ENCODE peak calls at places on chromosomes 3 and 15, in six cellular contexts. One of them, this sample, is unnamed. For H3K4me1, the result is how much of the 10 kb centered on the place peaks cover.

GRCh38 chr3:78734048-78734637 is 1033.7 kb downstream of the ROBO1 start:
- DNase-seq in spleen: no peak
- DNase-seq in H1: no peak
- DNase-seq in IMR-90: peak
- DNase-seq in body of pancreas: no peak
- DNase-seq in adrenal gland: no peak
- DNase-seq in this sample: no peak

GRCh38 chr15:64635486-64635815 is 139.9 kb downstream of the RBPMS2 start:
- DNase-seq in spleen: no peak
- DNase-seq in H1: no peak
- DNase-seq in IMR-90: peak
- DNase-seq in body of pancreas: peak
- DNase-seq in adrenal gland: peak
- DNase-seq in this sample: no peak

GRCh38 chr15:71538181-71538580 is 272.2 kb upstream of the NR2E3 start:
- DNase-seq in IMR-90: peak
- DNase-seq in body of pancreas: no peak
- DNase-seq in adrenal gland: no peak
- DNase-seq in spleen: no peak
- DNase-seq in H1: no peak
- DNase-seq in this sample: no peak

GRCh38 chr15:57867970-57868791 is 161.7 kb downstream of the POLR2M start:
- DNase-seq in spleen: no peak
- DNase-seq in H1: no peak
- DNase-seq in adrenal gland: no peak
- DNase-seq in IMR-90: no peak
- DNase-seq in body of pancreas: no peak
- DNase-seq in this sample: no peak

GRCh38 chr3:10782011-10782410 is 34.0 kb upstream of the SLC6A11 start:
- DNase-seq in adrenal gland: no peak
- DNase-seq in spleen: no peak
- DNase-seq in IMR-90: no peak
- DNase-seq in H1: no peak
- DNase-seq in body of pancreas: no peak
- DNase-seq in this sample: no peak

GRCh38 chr15:39124925-39125625 is 455.8 kb upstream of the THBS1 start:
- DNase-seq in IMR-90: peak
- DNase-seq in adrenal gland: no peak
- DNase-seq in body of pancreas: no peak
- DNase-seq in H1: no peak
- DNase-seq in spleen: no peak
- DNase-seq in this sample: no peak

GRCh38 chr3:79001255-79001654 is 766.5 kb downstream of the ROBO1 start:
- DNase-seq in H1: no peak
- DNase-seq in adrenal gland: no peak
- DNase-seq in spleen: no peak
- DNase-seq in IMR-90: no peak
- DNase-seq in body of pancreas: no peak
- DNase-seq in this sample: no peak

GRCh38 chr15:83207622-83208356 is at the start of gene HDGFL3:
- DNase-seq in spleen: peak
- DNase-seq in IMR-90: peak
- DNase-seq in adrenal gland: peak
- DNase-seq in body of pancreas: peak
- DNase-seq in H1: peak
- DNase-seq in this sample: no peak

GRCh38 chr3:111667621-111668239 is 72.6 kb upstream of the ZBED2 start:
- DNase-seq in IMR-90: peak
- DNase-seq in H1: no peak
- DNase-seq in body of pancreas: peak
- DNase-seq in spleen: peak
- DNase-seq in adrenal gland: peak
- DNase-seq in this sample: peak

DNA sequence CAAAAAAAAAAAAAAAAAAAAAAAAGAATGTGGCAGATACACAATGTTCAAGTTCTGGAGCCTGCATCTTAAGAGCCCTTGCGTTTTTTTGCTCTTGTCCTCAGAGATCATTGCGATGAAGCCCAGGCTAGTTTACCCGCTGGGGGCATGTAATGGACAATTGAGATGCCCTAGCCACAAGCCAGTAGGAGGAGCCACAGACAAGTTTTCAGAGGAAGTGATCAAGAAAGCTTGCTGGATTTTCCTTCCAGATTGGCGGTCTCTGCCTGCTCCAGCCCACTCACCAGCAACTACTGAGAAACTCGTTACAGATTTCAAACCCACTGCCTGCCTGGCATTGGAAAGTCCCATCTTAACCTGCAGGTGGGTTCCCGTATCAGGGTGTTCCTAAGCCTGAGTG is 192.1 kb upstream of the EOMES start:
- DNase-seq in H1: peak
- DNase-seq in adrenal gland: no peak
- DNase-seq in spleen: no peak
- DNase-seq in IMR-90: no peak
- DNase-seq in body of pancreas: peak
- DNase-seq in this sample: no peak
- TF ChIP-seq CTCF in H1: peak
- TF ChIP-seq CTCF in adrenal gland: no peak
- TF ChIP-seq CTCF in spleen: no peak
- TF ChIP-seq CTCF in IMR-90: no peak
- TF ChIP-seq CTCF in body of pancreas: no peak
- TF ChIP-seq CTCF in this sample: no peak

DNA sequence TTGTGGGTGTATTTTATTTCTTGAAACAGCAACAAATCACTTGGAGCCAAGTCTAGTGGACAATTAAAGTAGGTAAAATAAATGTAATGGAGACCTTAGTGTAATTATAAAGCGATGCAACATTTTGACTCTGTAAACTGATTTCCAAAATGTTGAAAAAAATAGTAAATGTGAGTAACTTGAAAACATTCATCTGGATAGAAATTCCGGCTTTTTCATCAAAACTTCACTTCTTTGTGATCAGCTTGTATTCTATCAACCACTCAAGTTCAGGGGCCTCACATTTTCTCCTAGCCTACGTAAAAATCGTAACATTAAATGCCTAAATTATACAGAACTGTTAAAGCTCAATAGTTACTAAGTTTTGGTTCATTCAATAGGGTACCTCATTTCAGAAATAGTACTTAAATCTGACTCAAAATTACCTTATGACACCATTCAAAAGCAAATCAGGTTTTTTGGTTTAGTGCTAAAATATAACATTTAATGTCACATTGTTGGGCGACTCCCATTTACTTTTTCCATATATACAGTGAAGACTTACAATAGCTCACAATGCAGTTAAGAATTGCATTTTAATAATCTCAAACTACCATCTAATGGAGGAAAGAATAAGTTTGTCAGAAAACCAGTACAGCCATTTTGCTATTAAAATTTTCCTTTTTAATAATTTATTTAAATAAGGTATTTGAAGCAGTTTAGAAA is 12.7 kb downstream of the CCNL1 start:
- DNase-seq in IMR-90: no peak
- DNase-seq in spleen: no peak
- DNase-seq in body of pancreas: no peak
- DNase-seq in H1: no peak
- DNase-seq in adrenal gland: no peak
- DNase-seq in this sample: no peak
- TF ChIP-seq POLR2A in IMR-90: peak
- TF ChIP-seq POLR2A in spleen: no peak
- TF ChIP-seq POLR2A in body of pancreas: no peak
- TF ChIP-seq POLR2A in H1: peak
- TF ChIP-seq POLR2A in adrenal gland: no peak
- TF ChIP-seq POLR2A in this sample: no peak

GRCh38 chr3:183769453-183769852 is 55.9 kb downstream of the MAP6D1 start:
- DNase-seq in adrenal gland: no peak
- DNase-seq in H1: no peak
- DNase-seq in IMR-90: no peak
- DNase-seq in spleen: no peak
- DNase-seq in body of pancreas: no peak
- DNase-seq in this sample: no peak

GRCh38 chr3:183766745-183767606 is 58.4 kb downstream of the MAP6D1 start:
- DNase-seq in IMR-90: peak
- DNase-seq in spleen: peak
- DNase-seq in body of pancreas: peak
- DNase-seq in adrenal gland: peak
- DNase-seq in H1: peak
- DNase-seq in this sample: no peak

GRCh38 chr3:183768114-183768513 is 57.3 kb downstream of the MAP6D1 start:
- DNase-seq in H1: no peak
- DNase-seq in spleen: no peak
- DNase-seq in adrenal gland: no peak
- DNase-seq in body of pancreas: no peak
- DNase-seq in IMR-90: no peak
- DNase-seq in this sample: no peak

GRCh38 chr3:183764854-183765731 is 60.3 kb downstream of the MAP6D1 start:
- DNase-seq in body of pancreas: no peak
- DNase-seq in adrenal gland: no peak
- DNase-seq in H1: no peak
- DNase-seq in IMR-90: peak
- DNase-seq in spleen: no peak
- DNase-seq in this sample: no peak

GRCh38 chr3:183766107-183766506 is 59.3 kb downstream of the MAP6D1 start:
- DNase-seq in H1: no peak
- DNase-seq in adrenal gland: no peak
- DNase-seq in IMR-90: no peak
- DNase-seq in body of pancreas: no peak
- DNase-seq in spleen: no peak
- DNase-seq in this sample: no peak
- H3K4me1 ChIP-seq in H1: under half
- H3K4me1 ChIP-seq in adrenal gland: under half
- H3K4me1 ChIP-seq in IMR-90: under half
- H3K4me1 ChIP-seq in body of pancreas: under half
- H3K4me1 ChIP-seq in spleen: under half
- H3K4me1 ChIP-seq in this sample: under half

DNA sequence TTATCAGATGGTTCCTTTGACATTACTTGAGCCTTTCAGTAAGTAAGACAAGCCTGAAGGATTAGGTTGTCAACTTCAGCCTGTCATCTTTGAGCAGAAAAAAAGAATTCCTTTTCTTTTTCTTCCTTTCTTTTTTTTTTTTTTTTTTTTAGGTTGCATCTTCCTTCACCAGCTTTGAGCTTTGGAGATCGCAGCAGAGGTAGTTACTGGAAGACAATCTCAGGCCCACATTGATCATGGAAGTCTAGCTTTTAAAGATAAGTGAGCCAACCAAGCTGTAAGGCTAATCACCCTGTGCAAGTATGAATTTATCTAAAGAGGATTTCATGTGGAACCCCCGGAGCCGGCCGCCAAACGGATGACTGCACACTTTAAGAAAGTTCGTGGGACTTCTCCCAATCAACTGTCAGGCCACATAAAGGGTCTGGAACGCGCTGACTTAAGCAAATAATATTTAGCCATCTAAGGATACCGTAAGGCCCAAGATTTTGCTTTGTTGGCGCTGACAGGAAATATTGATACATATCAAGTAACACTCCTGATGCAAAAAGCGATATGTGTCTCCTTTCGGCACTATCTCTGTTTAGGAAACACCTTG is 1040.0 kb upstream of the NR2F2 start:
- DNase-seq in IMR-90: no peak
- DNase-seq in body of pancreas: no peak
- DNase-seq in adrenal gland: no peak
- DNase-seq in spleen: no peak
- DNase-seq in H1: no peak
- DNase-seq in this sample: no peak
- TF ChIP-seq CTCF in IMR-90: no peak
- TF ChIP-seq CTCF in body of pancreas: no peak
- TF ChIP-seq CTCF in adrenal gland: no peak
- TF ChIP-seq CTCF in spleen: no peak
- TF ChIP-seq CTCF in H1: no peak
- TF ChIP-seq CTCF in this sample: no peak

GRCh38 chr15:80152180-80152895 is 461 bp upstream of the FAH start:
- DNase-seq in IMR-90: peak
- DNase-seq in body of pancreas: peak
- DNase-seq in H1: peak
- DNase-seq in spleen: peak
- DNase-seq in adrenal gland: peak
- DNase-seq in this sample: peak

GRCh38 chr15:80154336-80154735 is 1.5 kb downstream of the FAH start:
- DNase-seq in body of pancreas: no peak
- DNase-seq in H1: no peak
- DNase-seq in spleen: no peak
- DNase-seq in adrenal gland: peak
- DNase-seq in IMR-90: peak
- DNase-seq in this sample: no peak

GRCh38 chr15:80153900-80154299 is 1.1 kb downstream of the FAH start:
- DNase-seq in spleen: no peak
- DNase-seq in H1: no peak
- DNase-seq in adrenal gland: no peak
- DNase-seq in body of pancreas: no peak
- DNase-seq in IMR-90: peak
- DNase-seq in this sample: no peak

GRCh38 chr15:80151576-80151975 is 1.2 kb upstream of the FAH start:
- DNase-seq in body of pancreas: no peak
- DNase-seq in spleen: no peak
- DNase-seq in H1: no peak
- DNase-seq in IMR-90: no peak
- DNase-seq in adrenal gland: no peak
- DNase-seq in this sample: no peak

GRCh38 chr15:80152896-80153876 is at the start of gene FAH:
- DNase-seq in body of pancreas: peak
- DNase-seq in spleen: peak
- DNase-seq in H1: peak
- DNase-seq in adrenal gland: peak
- DNase-seq in IMR-90: peak
- DNase-seq in this sample: no peak
- TF ChIP-seq POLR2A in body of pancreas: no peak
- TF ChIP-seq POLR2A in spleen: no peak
- TF ChIP-seq POLR2A in H1: peak
- TF ChIP-seq POLR2A in adrenal gland: peak
- TF ChIP-seq POLR2A in IMR-90: no peak
- TF ChIP-seq POLR2A in this sample: no peak

GRCh38 chr15:98733098-98733497 is 84.8 kb downstream of the IGF1R start:
- DNase-seq in H1: no peak
- DNase-seq in IMR-90: no peak
- DNase-seq in body of pancreas: no peak
- DNase-seq in spleen: no peak
- DNase-seq in adrenal gland: no peak
- DNase-seq in this sample: no peak
- H3K4me1 ChIP-seq in H1: under half
- H3K4me1 ChIP-seq in IMR-90: under half
- H3K4me1 ChIP-seq in body of pancreas: half or more
- H3K4me1 ChIP-seq in spleen: under half
- H3K4me1 ChIP-seq in adrenal gland: half or more
- H3K4me1 ChIP-seq in this sample: under half

This sample was measured in esophagus squamous epithelium.